ENCODE peak calls at places on chromosomes 4 and X, in six cellular contexts. J, I, B, P, O and T are unnamed samples.

GRCh38 chrX:48045410-48046311 is 25.8 kb downstream of the ZNF630 start:
- DNase-seq in I (peak), O (peak), P (no peak), B (peak), J (no peak), T (no peak)

GRCh38 chr4:148434075-148434773 is 8.0 kb downstream of the NR3C2 start:
- DNase-seq in B (no peak), O (no peak), J (no peak), P (no peak), I (no peak), T (no peak)

GRCh38 chrX:109475174-109475891 is 6.6 kb downstream of the GUCY2F start:
- DNase-seq in B (peak), J (peak), I (peak), P (peak), O (peak), T (peak)

GRCh38 chrX:107628662-107629532 is 587 bp downstream of the PRPS1 start:
- DNase-seq in B (peak), I (peak), J (peak), O (peak), P (no peak), T (peak)

GRCh38 chr4:52840531-52841350 is 21.4 kb upstream of the RASL11B start:
- DNase-seq in O (no peak), B (peak), J (no peak), I (no peak), P (no peak), T (no peak)

GRCh38 chrX:40201486-40201885 is 103.7 kb upstream of the BCOR start:
- DNase-seq in P (no peak), I (no peak), J (no peak), O (no peak), B (peak), T (no peak)

GRCh38 chr4:106898621-106899230 is 137.4 kb downstream of the DKK2 start:
- DNase-seq in I (peak), J (peak), P (peak), B (peak), O (peak), T (peak)

GRCh38 chr4:22389240-22389871 is 126.5 kb downstream of the ADGRA3 start:
- DNase-seq in J (no peak), O (peak), P (peak), B (peak), I (peak), T (peak)

GRCh38 chr4:175947117-175947722 is 118.4 kb upstream of the WDR17 start:
- DNase-seq in P (no peak), O (peak), J (no peak), B (peak), I (peak), T (no peak)

GRCh38 chr4:94345267-94345666 is 2.6 kb upstream of the HPGDS start:
- DNase-seq in O (no peak), J (no peak), P (no peak), B (no peak), I (no peak), T (no peak)

GRCh38 chr4:156280726-156281125 is 327.1 kb upstream of the CTSO start:
- DNase-seq in B (no peak), J (no peak), O (no peak), P (no peak), I (no peak), T (no peak)

GRCh38 chr4:182905038-182905437 is 12.1 kb downstream of the DCTD start:
- DNase-seq in I (no peak), J (no peak), O (no peak), P (no peak), B (peak), T (no peak)

GRCh38 chrX:3268804-3269203 is 77.6 kb downstream of the MXRA5 start:
- DNase-seq in I (peak), B (no peak), P (no peak), O (peak), J (no peak), T (no peak)

GRCh38 chrX:144586756-144587155 is 660.5 kb upstream of the SPANXN1 start:
- DNase-seq in B (no peak), P (no peak), I (no peak), J (no peak), O (peak), T (no peak)

GRCh38 chr4:147425019-147425418 is 55.9 kb upstream of the EDNRA start:
- DNase-seq in J (no peak), O (no peak), I (peak), B (no peak), P (no peak), T (no peak)

GRCh38 chrX:23784487-23785301 is 1.7 kb downstream of the SAT1 start:
- DNase-seq in J (no peak), I (peak), O (peak), B (no peak), P (no peak), T (no peak)

GRCh38 chr4:4837921-4838601 is 21.4 kb upstream of the MSX1 start:
- DNase-seq in P (peak), B (peak), J (no peak), O (no peak), I (peak), T (peak)

GRCh38 chrX:4043951-4044350 is 330.5 kb upstream of the PRKX start:
- DNase-seq in B (no peak), O (no peak), P (no peak), I (no peak), J (no peak), T (no peak)

GRCh38 chr4:99202536-99202935 is 16.5 kb downstream of the ADH6 start:
- DNase-seq in O (peak), J (no peak), B (no peak), P (no peak), I (peak), T (no peak)

GRCh38 chr4:147842573-147842972 is 110.7 kb downstream of the ARHGAP10 start:
- DNase-seq in B (no peak), J (no peak), I (peak), O (no peak), P (no peak), T (no peak)

GRCh38 chrX:68018248-68019203 is 414.8 kb downstream of the OPHN1 start:
- DNase-seq in I (peak), J (peak), B (peak), O (peak), P (peak), T (peak)

GRCh38 chrX:136773649-136774048 is 7.1 kb downstream of the ARHGEF6 start:
- DNase-seq in O (no peak), P (no peak), I (no peak), J (no peak), B (no peak), T (no peak)

GRCh38 chrX:104697264-104697663 is 131.3 kb downstream of the IL1RAPL2 start:
- DNase-seq in O (no peak), J (no peak), B (no peak), I (no peak), P (no peak), T (no peak)

GRCh38 chr4:171378323-171378722 is 434.9 kb upstream of the GALNTL6 start:
- DNase-seq in P (no peak), B (peak), I (no peak), J (no peak), O (no peak), T (no peak)

GRCh38 chr4:15423285-15423711 is 4.5 kb upstream of the C1QTNF7 start:
- DNase-seq in B (no peak), J (no peak), I (no peak), O (no peak), P (no peak), T (no peak)

GRCh38 chrX:3493605-3494004 is 147.2 kb upstream of the MXRA5 start:
- DNase-seq in P (no peak), B (no peak), O (no peak), J (no peak), I (no peak), T (no peak)

GRCh38 chrX:45358417-45358816 is 157.7 kb upstream of the DIPK2B start:
- DNase-seq in I (no peak), J (no peak), O (no peak), P (no peak), B (no peak), T (no peak)

GRCh38 chr4:165715211-165715610 is 157.8 kb upstream of the TLL1 start:
- DNase-seq in P (no peak), O (no peak), I (no peak), J (no peak), B (no peak), T (no peak)

GRCh38 chrX:100868273-100868672 is 5.9 kb downstream of the NOX1 start:
- DNase-seq in O (no peak), J (no peak), B (no peak), P (no peak), I (no peak), T (no peak)

GRCh38 chr4:146032234-146032860 is 93.7 kb upstream of the ZNF827 start:
- DNase-seq in I (no peak), P (no peak), B (peak), O (no peak), J (no peak), T (peak)

GRCh38 chrX:12974217-12974796 is 603 bp upstream of the TMSB4X start:
- DNase-seq in O (peak), I (peak), J (peak), B (peak), P (peak), T (peak)

GRCh38 chrX:119072771-119073170 is at the start of gene CT47C1:
- DNase-seq in J (no peak), I (no peak), O (no peak), P (no peak), B (peak), T (no peak)

GRCh38 chrX:46792826-46793195 is 33.9 kb upstream of the SLC9A7 start:
- DNase-seq in B (no peak), I (no peak), P (no peak), O (no peak), J (no peak), T (no peak)

GRCh38 chr4:138677651-138678202 is 337.9 kb upstream of the NOCT start:
- DNase-seq in I (no peak), J (no peak), O (no peak), P (no peak), B (no peak), T (no peak)

GRCh38 chr4:40121515-40121914 is 64.9 kb downstream of the N4BP2 start:
- DNase-seq in J (no peak), P (no peak), I (peak), O (peak), B (peak), T (no peak)

DNA sequence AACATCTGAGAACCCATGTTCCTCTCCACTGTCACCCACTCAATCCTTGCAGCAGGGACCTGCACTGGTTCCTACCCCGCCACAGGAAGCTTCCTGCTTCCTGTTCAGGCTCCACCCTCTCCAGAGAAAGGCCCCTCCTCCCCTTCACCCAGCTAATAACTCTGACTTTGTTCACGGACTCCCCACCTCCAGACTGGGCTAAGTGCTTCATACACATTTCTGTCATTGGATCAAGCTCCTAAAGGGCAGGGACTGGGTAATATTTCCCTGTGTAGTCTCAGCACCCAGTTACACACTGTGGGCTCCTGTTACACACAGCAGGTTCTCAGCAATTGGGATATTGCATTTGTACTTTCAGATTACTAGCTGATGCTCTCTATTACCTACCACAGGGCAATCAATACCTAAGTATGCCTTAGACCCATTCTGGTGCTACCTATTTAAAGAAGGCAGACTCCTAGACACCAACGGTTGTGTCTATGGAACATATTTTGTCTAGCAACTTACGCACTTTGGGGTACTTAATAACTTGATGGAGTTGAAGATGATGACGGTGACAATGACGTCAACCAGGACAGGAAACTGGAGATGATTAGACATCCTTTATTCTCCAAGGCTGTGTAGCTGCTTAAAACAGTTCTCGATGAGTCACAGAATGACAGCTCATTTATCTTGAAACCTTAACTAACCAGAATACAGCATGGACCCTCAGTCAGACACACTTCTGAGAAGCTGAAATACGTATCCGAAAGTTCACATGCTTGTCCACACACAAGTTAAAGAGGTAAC is 58.1 kb downstream of the MAML3 start:
- DNase-seq in B (peak), P (no peak), J (no peak), O (peak), I (peak), T (no peak)
- H3K18ac ChIP-seq in B (peak), P (no peak), J (peak), O (peak), I (peak), T (no peak)

DNA sequence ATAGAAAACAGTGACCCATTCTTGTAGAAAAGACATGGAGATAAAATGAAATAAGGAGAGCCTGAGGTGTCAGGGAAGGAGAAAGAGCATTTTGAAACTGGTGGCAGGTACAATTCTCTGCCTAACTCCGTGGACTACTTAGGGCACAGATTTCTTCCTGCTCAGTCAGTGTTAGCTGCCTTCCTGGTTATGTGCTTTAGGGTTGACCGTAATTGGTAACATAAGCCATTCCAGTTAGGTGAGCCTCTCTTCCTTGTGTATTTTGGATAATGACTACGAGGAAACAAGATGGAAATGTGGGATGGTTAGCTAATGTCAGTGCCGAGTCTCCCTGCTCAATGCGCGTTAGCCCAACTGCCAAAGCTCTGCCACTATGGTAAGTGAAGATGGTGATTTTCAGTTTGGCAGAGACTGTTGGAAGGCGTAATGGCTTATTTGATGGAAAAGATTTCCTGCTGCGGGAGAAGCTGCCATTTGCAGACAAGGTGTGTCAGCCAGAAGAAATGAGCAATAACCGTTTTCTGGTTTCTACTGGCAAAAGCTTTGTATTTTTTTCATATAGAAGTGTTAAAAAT is 174.1 kb downstream of the CBR4 start:
- DNase-seq in P (no peak), J (no peak), B (no peak), O (no peak), I (no peak), T (no peak)
- H3K4ac ChIP-seq in P (no peak), J (no peak), B (no peak), O (no peak), I (no peak), T (no peak)

DNA sequence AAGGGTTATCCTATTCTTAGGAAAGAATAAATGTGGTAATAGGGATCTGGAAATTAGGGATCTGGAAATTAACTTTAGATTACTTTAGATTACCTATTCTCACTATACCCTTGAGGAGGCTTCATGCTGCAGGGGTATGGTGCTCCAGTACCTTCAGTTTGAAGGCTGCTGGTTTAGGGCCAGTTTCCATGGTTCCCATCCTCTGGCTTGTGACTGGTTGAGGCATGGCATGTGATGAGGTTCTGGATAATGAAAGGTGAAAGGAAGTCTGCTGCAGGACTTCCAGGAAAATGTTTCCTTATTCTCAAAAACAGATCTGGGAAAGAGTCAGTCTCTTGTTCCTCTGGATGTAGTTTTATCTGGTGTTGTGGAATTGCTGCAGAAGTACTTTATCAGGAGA is 25.9 kb downstream of the FRAS1 start:
- DNase-seq in I (no peak), P (no peak), J (no peak), O (no peak), B (peak), T (no peak)
- H2AK5ac ChIP-seq in I (no peak), P (no peak), J (no peak), O (no peak), B (no peak), T (no peak)

DNA sequence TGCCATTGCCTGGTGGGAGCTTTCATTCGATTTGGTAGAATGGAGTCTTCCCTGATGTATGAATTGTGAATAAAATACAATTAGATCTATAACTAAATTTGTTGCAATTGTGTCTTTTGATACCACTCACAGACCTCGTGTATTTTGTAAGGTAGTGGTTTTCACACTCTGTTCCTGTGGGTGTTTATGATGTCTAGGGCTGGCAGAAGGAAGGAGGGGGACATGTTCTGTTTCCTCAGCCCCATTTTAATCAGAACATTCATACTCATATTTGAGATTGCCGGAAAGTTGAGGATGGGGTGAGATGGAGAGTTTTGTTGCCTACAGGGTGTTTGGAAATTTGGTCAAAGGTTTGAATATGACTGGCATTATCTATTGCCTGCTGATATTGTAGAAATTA is 42.9 kb downstream of the PTTG2 start:
- DNase-seq in P (no peak), O (no peak), B (no peak), I (no peak), J (no peak), T (no peak)
- H3K18ac ChIP-seq in P (no peak), O (no peak), B (no peak), I (no peak), J (no peak), T (no peak)

DNA sequence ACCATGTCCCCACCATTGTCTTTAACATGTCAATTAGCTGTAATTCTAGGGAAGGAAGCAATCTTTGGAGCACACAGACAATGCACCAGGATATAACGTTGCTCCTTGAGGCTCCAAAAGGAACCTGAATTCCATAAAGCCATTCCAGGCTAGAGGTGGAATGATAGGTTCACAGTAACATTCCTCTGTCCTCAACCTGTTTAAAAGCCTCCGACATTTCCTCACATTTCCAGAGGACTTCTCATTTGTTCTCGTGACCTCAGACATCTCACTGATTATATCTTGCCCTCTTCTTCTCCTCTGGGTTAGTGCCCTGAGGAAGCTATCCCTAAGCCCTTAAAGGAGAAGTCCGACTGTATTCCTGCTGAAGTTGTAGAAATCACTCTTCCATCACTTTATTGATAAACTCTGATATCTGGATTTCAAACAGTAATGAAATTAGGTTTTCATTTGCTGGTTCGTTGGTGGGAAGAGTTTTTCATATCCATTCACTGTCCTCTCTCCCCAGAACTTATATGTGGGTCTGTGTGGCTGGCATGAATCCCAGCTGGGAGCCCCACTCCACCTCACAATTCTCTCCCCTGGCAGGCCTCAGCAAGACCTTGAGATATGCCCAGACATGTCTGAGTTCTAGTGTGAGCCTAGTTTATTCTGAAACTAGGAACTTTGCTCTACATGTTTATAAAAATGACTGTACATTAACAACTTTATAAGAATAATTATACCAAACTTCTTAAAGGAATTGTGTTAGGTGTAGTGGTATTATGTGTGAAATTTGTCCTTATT is 44.3 kb upstream of the PRSS12 start:
- DNase-seq in B (peak), I (peak), P (no peak), J (no peak), O (no peak), T (no peak)
- H3K4ac ChIP-seq in B (no peak), I (peak), P (no peak), J (no peak), O (peak), T (no peak)

DNA sequence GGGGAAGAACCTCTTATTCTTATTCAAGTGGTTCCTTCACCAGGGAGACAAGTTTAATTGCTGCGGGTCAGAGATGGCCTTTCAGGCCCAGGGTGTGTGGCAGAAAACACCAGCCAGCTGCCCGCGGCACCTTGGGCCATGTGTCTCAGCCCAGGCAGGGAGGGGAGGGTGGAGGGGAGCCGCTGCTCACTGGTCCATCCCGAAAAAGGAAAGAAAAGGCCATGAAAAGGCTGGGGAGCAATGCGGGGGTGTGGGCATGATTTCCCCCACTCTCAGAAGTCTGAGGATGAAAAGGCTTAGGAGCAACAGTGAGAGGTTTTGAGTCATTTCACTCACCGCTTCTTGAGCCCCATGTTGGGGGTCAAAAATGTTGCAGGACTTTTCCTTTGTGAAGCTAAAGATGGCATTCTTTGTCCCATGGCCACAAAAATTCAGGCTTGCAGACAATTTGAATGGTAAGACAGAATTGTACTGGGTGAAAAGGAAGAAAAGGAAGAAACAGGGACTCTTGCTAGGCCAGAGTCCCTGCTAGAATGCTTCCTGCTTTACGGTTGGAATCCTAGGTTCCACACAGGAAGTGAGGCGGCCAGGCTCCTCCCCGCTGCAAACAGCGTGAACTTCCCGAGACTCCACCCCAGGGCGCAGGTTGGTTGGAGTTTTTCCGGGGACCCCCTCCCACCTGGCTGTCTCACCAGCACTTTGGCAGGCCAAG is 17.4 kb upstream of the FAM47E start:
- DNase-seq in O (peak), I (no peak), P (no peak), J (peak), B (peak), T (peak)
- H2AK5ac ChIP-seq in O (no peak), I (no peak), P (no peak), J (no peak), B (no peak), T (no peak)